ENCODE peak calls at places on chromosomes 13 and 19, in four cellular contexts. H is HCT116, J is K562, P is SK-N-SH. V is an unnamed sample.

GRCh38 chr19:28737021-28737525 is 475.9 kb downstream of the UQCRFS1 start:
- DNase-seq in H (no peak), J (peak), P (no peak), V (peak)

GRCh38 chr19:4660993-4661392 is 9.1 kb downstream of the MYDGF start:
- DNase-seq in H (no peak), J (no peak), P (no peak), V (no peak)

GRCh38 chr19:3821156-3821555 is 35.0 kb upstream of the MATK start:
- DNase-seq in H (no peak), J (no peak), P (no peak), V (no peak)

GRCh38 chr13:87798536-87798935 is 127.4 kb downstream of the SLITRK5 start:
- DNase-seq in H (no peak), J (no peak), P (peak), V (no peak)

GRCh38 chr19:47229674-47230121 is 1.3 kb downstream of the BBC3 start:
- DNase-seq in H (no peak), J (peak), P (peak), V (no peak)

GRCh38 chr13:31538067-31539042 is 201.0 kb upstream of the RXFP2 start:
- DNase-seq in H (peak), J (peak), P (peak), V (peak)

GRCh38 chr19:48672994-48673393 is at the start of gene NTN5:
- DNase-seq in H (no peak), J (no peak), P (no peak), V (no peak)

GRCh38 chr13:28339419-28339818 is 155.5 kb downstream of the FLT1 start:
- DNase-seq in H (no peak), J (no peak), P (no peak), V (no peak)

GRCh38 chr19:28905996-28906395 is 307.0 kb downstream of the UQCRFS1 start:
- DNase-seq in H (no peak), J (no peak), P (no peak), V (no peak)

GRCh38 chr19:46616631-46617322 is 8.1 kb downstream of the PTGIR start:
- DNase-seq in H (peak), J (peak), P (peak), V (peak)

GRCh38 chr19:4304509-4305252 is at the start of gene FSD1:
- DNase-seq in H (no peak), J (peak), P (peak), V (no peak)

GRCh38 chr19:7988307-7988706 is 17.1 kb downstream of the ELAVL1 start:
- DNase-seq in H (no peak), J (no peak), P (no peak), V (no peak)

GRCh38 chr13:89943139-89943538 is 1404.3 kb upstream of the MIR17HG start:
- DNase-seq in H (no peak), J (no peak), P (no peak), V (no peak)

GRCh38 chr13:32537580-32538233 is 888 bp downstream of the N4BP2L2 start:
- DNase-seq in H (peak), J (peak), P (no peak), V (no peak)

GRCh38 chr13:72911988-72912387 is 130.1 kb downstream of the PIBF1 start:
- DNase-seq in H (no peak), J (no peak), P (no peak), V (no peak)

GRCh38 chr19:45774765-45775164 is 5.7 kb upstream of the SIX5 start:
- DNase-seq in H (no peak), J (peak), P (no peak), V (peak)

GRCh38 chr19:10503002-10503789 is at the start of gene KEAP1:
- DNase-seq in H (no peak), J (peak), P (peak), V (peak)

GRCh38 chr13:51097353-51098043 is 13.6 kb downstream of the C13orf42 start:
- DNase-seq in H (no peak), J (no peak), P (no peak), V (no peak)

GRCh38 chr19:7336321-7336973 is 12.3 kb upstream of the ARHGEF18 start:
- DNase-seq in H (no peak), J (no peak), P (no peak), V (no peak)

GRCh38 chr13:35514801-35515502 is 38.5 kb upstream of the MAB21L1 start:
- DNase-seq in H (no peak), J (no peak), P (no peak), V (no peak)

GRCh38 chr13:65582160-65582559 is 1648.0 kb downstream of the PCDH9 start:
- DNase-seq in H (no peak), J (no peak), P (no peak), V (no peak)

GRCh38 chr13:90594694-90595093 is 752.8 kb upstream of the MIR17HG start:
- DNase-seq in H (no peak), J (no peak), P (no peak), V (no peak)

GRCh38 chr19:7736148-7736547 is 4.2 kb upstream of the CLEC4G start:
- DNase-seq in H (no peak), J (no peak), P (no peak), V (no peak)

GRCh38 chr19:2097330-2098327 is 914 bp downstream of the IZUMO4 start:
- DNase-seq in H (no peak), J (peak), P (no peak), V (no peak)

GRCh38 chr13:35475131-35475959 is 1.1 kb downstream of the MAB21L1 start:
- DNase-seq in H (no peak), J (no peak), P (peak), V (no peak)

GRCh38 chr19:40217027-40217810 is 965 bp downstream of the TTC9B start:
- DNase-seq in H (peak), J (peak), P (peak), V (no peak)

GRCh38 chr13:28246891-28247290 is 108.5 kb downstream of the PAN3 start:
- DNase-seq in H (no peak), J (no peak), P (no peak), V (no peak)

GRCh38 chr13:113947321-113948033 is 26.4 kb downstream of the C13orf46 start:
- DNase-seq in H (peak), J (peak), P (no peak), V (no peak)

GRCh38 chr13:24267283-24267682 is 42.1 kb upstream of the C1QTNF9 start:
- DNase-seq in H (no peak), J (no peak), P (no peak), V (no peak)

GRCh38 chr19:7534531-7534980 is 961 bp upstream of the PNPLA6 start:
- DNase-seq in H (no peak), J (peak), P (peak), V (peak)

GRCh38 chr13:27533155-27533643 is 82.8 kb upstream of the MTIF3 start:
- DNase-seq in H (peak), J (peak), P (peak), V (peak)

GRCh38 chr13:95530178-95530577 is 22.3 kb upstream of the CLDN10 start:
- DNase-seq in H (no peak), J (no peak), P (no peak), V (peak)

GRCh38 chr13:103299079-103299478 is 232.9 kb upstream of the SLC10A2 start:
- DNase-seq in H (no peak), J (no peak), P (no peak), V (no peak)

GRCh38 chr13:23674795-23675640 is 104.8 kb downstream of the TNFRSF19 start:
- DNase-seq in H (no peak), J (no peak), P (no peak), V (peak)

GRCh38 chr19:5547881-5548280 is 19.9 kb downstream of the TINCR start:
- DNase-seq in H (no peak), J (peak), P (peak), V (peak)

GRCh38 chr13:78604782-78605611 is 1.6 kb upstream of the POU4F1 start:
- DNase-seq in H (no peak), J (peak), P (peak), V (peak)

GRCh38 chr19:4539697-4540581 is at the start of gene LRG1:
- DNase-seq in H (no peak), J (peak), P (no peak), V (peak)

GRCh38 chr19:47518139-47518538 is 3.3 kb upstream of the NAPA start:
- DNase-seq in H (no peak), J (no peak), P (no peak), V (no peak)

GRCh38 chr13:47420012-47420411 is 523.2 kb upstream of the HTR2A start:
- DNase-seq in H (no peak), J (no peak), P (no peak), V (no peak)

GRCh38 chr13:47415048-47415447 is 518.2 kb upstream of the HTR2A start:
- DNase-seq in H (no peak), J (no peak), P (no peak), V (no peak)

GRCh38 chr13:47417485-47417884 is 520.6 kb upstream of the HTR2A start:
- DNase-seq in H (no peak), J (no peak), P (no peak), V (no peak)

GRCh38 chr13:47418206-47418920 is 521.5 kb upstream of the HTR2A start:
- DNase-seq in H (no peak), J (no peak), P (no peak), V (no peak)

GRCh38 chr13:47420568-47420967 is 523.7 kb upstream of the HTR2A start:
- DNase-seq in H (no peak), J (no peak), P (no peak), V (no peak)
- TF ChIP-seq ELF1 in H (no peak), J (no peak), P (no peak), V (no peak)

GRCh38 chr19:41408256-41408655 is 10.6 kb downstream of the BCKDHA start:
- DNase-seq in H (no peak), J (peak), P (no peak), V (no peak)
- TF ChIP-seq ELF1 in H (no peak), J (no peak), P (no peak), V (no peak)

DNA sequence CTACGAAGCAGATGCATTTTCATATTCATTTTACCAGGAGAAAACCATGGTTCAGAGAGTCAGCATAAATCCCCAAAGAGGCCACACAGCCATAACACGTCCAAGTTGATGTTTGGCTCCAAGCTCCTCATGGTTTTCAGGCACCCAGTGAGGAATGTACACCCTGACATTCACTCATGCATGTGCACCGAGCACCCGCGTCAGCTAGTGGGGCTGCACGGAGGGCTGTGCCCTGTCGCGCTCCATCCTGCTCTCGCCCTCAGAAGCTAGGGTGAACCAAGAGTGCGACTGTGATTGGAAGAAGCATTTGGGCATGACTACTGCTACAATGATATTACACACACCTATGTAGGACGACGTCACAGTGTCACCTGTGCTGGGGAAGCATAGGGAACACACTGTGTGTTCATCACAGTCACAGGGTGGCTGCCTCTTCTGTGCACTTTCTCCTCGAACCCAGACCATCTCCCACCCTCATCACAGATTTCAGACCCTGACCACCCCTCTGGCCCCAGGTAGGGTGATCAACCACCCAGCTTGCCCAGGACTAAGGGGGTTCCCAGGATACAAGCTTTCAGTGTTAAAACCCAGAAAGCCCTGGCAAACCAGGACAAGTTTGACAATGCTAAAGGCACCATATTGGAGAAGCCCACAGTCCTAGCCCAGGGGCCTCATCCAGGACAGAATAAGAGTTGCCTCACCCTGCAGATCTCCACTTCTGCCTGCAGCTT is 148.6 kb upstream of the ZNF507 start:
- DNase-seq in H (no peak), J (no peak), P (no peak), V (no peak)
- TF ChIP-seq ELF1 in H (no peak), J (no peak), P (no peak), V (no peak)

DNA sequence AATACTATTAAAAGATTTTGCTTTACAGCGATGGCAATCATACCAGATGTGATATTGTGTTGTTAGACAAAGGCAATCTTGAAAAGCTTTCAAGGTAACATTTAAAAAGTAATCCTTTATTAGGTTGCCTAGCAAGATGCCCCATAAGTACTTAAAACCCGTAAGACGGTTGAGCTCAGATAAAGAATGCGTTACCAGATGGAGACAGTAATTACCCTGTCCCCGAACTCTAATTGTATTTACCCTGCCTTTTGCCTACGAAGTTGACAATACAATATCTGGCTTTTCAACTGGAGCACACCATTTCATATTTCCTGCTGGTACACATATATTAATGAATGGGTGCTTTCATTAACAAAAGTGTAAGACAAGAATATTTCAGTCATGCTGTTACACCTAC is 64.0 kb downstream of the DCT start:
- DNase-seq in H (no peak), J (no peak), P (no peak), V (no peak)
- TF ChIP-seq ELF1 in H (no peak), J (no peak), P (no peak), V (no peak)

GRCh38 chr13:52597676-52598075 is 44.6 kb upstream of the HNRNPA1L2 start:
- DNase-seq in H (no peak), J (no peak), P (no peak), V (no peak)

GRCh38 chr13:52599037-52599852 is 43.0 kb upstream of the HNRNPA1L2 start:
- DNase-seq in H (no peak), J (no peak), P (no peak), V (no peak)

GRCh38 chr13:52600666-52601065 is 41.6 kb upstream of the HNRNPA1L2 start:
- DNase-seq in H (no peak), J (no peak), P (no peak), V (no peak)

GRCh38 chr13:52599853-52600603 is 42.2 kb upstream of the HNRNPA1L2 start:
- DNase-seq in H (no peak), J (no peak), P (peak), V (no peak)
- TF ChIP-seq ELF1 in H (no peak), J (no peak), P (no peak), V (no peak)

GRCh38 chr19:38841180-38841766 is 8.5 kb downstream of the HNRNPL start:
- DNase-seq in H (no peak), J (no peak), P (no peak), V (no peak)

GRCh38 chr19:38841787-38842438 is 7.9 kb downstream of the HNRNPL start:
- DNase-seq in H (no peak), J (no peak), P (no peak), V (no peak)

GRCh38 chr19:38843175-38843758 is 6.5 kb downstream of the HNRNPL start:
- DNase-seq in H (no peak), J (no peak), P (no peak), V (no peak)

GRCh38 chr19:38844093-38844686 is 5.6 kb downstream of the HNRNPL start:
- DNase-seq in H (no peak), J (no peak), P (no peak), V (no peak)

DNA sequence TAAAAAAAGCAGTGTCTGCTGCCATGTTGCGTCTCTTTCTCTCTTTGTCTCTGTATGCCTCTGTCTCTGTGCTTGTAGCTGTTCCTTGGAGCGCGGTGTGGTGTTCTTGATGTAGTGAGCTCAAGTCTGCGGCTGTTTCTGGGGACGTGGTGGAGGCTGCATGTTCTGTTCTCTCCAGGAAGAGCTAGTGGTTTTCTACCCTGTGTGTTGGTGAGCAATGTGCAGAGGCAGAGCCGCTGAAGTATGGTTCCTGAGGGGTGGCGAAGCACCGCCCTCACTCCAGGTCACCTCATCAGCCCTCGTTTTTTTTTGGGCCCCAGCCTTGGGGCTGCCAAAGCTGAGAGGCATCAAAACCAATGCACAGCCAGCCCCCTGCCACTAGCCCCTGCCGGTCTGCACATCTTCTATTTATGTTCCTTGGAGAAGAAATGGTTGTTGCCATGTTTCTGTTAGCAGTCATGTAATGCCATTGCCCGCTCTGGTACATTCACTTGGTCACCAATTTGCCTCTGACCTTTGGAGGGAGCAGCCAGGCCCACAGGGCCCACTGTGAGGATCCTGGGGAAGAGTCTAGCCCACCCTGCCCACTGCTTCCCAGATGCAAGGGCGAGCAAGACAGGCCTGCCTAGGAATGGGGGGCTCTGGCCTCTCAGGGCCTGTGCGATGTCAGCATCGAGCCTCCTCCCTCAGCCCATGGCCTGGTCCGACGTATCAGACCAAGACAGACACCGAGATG is 7.2 kb downstream of the HNRNPL start:
- DNase-seq in H (no peak), J (no peak), P (no peak), V (no peak)
- TF ChIP-seq ELF1 in H (no peak), J (no peak), P (no peak), V (no peak)

GRCh38 chr19:32227561-32228165 is 117.7 kb upstream of the ZNF507 start:
- DNase-seq in H (no peak), J (no peak), P (no peak), V (no peak)
- TF ChIP-seq ELF1 in H (no peak), J (no peak), P (no peak), V (no peak)

V was measured in HepG2.